ENCODE peak calls at places on chromosomes 1 and 21, in five cellular contexts. D is activated naive CD4-positive, alpha-beta T cell treated with anti-CD3 and anti-CD28 coated beads, Interleukin-2, amount 50 U/mL, for 72 hours; X is left cardiac atrium; A is Right ventricle myocardium superior; C is pancreas. K is an unnamed sample.
A peak's percentile ranks its signal among the peaks of the same experiment; 100 is the strongest.

GRCh38 chr1:38778051-38778450 is 81.5 kb downstream of the RRAGC start:
- ATAC-seq in D (no peak), X (no peak), A (no peak), C (no peak), K (no peak)

GRCh38 chr1:149899460-149900284 is at the start of gene BOLA1:
- ATAC-seq in D (peak; percentile 98), X (peak; percentile 99), A (peak; percentile 100), C (peak; percentile 99), K (peak; percentile 99)

GRCh38 chr1:41698916-41699860 is 214.7 kb upstream of the EDN2 start:
- ATAC-seq in D (peak; percentile 31), X (peak; percentile 70), A (no peak), C (no peak), K (peak; percentile 93)

GRCh38 chr1:27589841-27590426 is 14.0 kb downstream of the AHDC1 start:
- ATAC-seq in D (no peak), X (peak; percentile 45), A (peak; percentile 24), C (peak; percentile 32), K (no peak)

GRCh38 chr1:21539933-21540332 is 30.7 kb downstream of the ALPL start:
- ATAC-seq in D (no peak), X (peak; percentile 24), A (peak; percentile 50), C (no peak), K (no peak)

GRCh38 chr1:213783273-213783672 is 204.5 kb upstream of the PROX1 start:
- ATAC-seq in D (no peak), X (no peak), A (no peak), C (no peak), K (no peak)

GRCh38 chr1:153288634-153289275 is 24.0 kb downstream of the PGLYRP3 start:
- ATAC-seq in D (peak; percentile 47), X (no peak), A (no peak), C (no peak), K (no peak)

GRCh38 chr21:37531402-37532042 is 164.9 kb downstream of the DYRK1A start:
- ATAC-seq in D (no peak), X (peak; percentile 87), A (peak; percentile 94), C (peak; percentile 62), K (no peak)

GRCh38 chr1:114505148-114505561 is 5.8 kb downstream of the TRIM33 start:
- ATAC-seq in D (peak; percentile 45), X (no peak), A (no peak), C (no peak), K (peak; percentile 41)

GRCh38 chr1:6198646-6199297 is 623 bp downstream of the RPL22 start:
- ATAC-seq in D (peak; percentile 22), X (peak; percentile 12), A (peak; percentile 4), C (peak; percentile 28), K (peak; percentile 27)

GRCh38 chr1:176187001-176187400 is 20.1 kb downstream of the COP1 start:
- ATAC-seq in D (peak; percentile 39), X (no peak), A (no peak), C (no peak), K (no peak)

GRCh38 chr1:184822267-184822666 is 67.6 kb upstream of the EDEM3 start:
- ATAC-seq in D (no peak), X (no peak), A (no peak), C (no peak), K (no peak)

GRCh38 chr21:25573409-25574206 is 33.7 kb downstream of the MRPL39 start:
- ATAC-seq in D (peak; percentile 71), X (peak; percentile 34), A (no peak), C (peak; percentile 40), K (peak; percentile 57)

GRCh38 chr1:154970631-154971340 is at the start of gene SHC1:
- ATAC-seq in D (no peak), X (peak; percentile 59), A (peak; percentile 55), C (no peak), K (no peak)

GRCh38 chr1:154492115-154492514 is 9.9 kb upstream of the TDRD10 start:
- ATAC-seq in D (peak; percentile 20), X (no peak), A (no peak), C (no peak), K (peak; percentile 63)

GRCh38 chr1:38657441-38657840 is 202.1 kb downstream of the RRAGC start:
- ATAC-seq in D (no peak), X (no peak), A (no peak), C (no peak), K (no peak)

GRCh38 chr1:97174039-97174704 is 452.6 kb downstream of the PTBP2 start:
- ATAC-seq in D (no peak), X (no peak), A (no peak), C (no peak), K (no peak)

GRCh38 chr1:52665173-52666020 is 32.4 kb downstream of the SHISAL2A start:
- ATAC-seq in D (no peak), X (no peak), A (no peak), C (peak; percentile 25), K (no peak)

GRCh38 chr1:80893140-80893539 is 907.6 kb upstream of the ADGRL2 start:
- ATAC-seq in D (no peak), X (no peak), A (no peak), C (no peak), K (no peak)

GRCh38 chr1:226994357-226995063 is 54.4 kb downstream of the COQ8A start:
- ATAC-seq in D (no peak), X (no peak), A (no peak), C (no peak), K (no peak)

GRCh38 chr1:244665771-244666217 is 12.9 kb downstream of the DESI2 start:
- ATAC-seq in D (peak; percentile 16), X (peak; percentile 47), A (peak; percentile 56), C (no peak), K (no peak)

GRCh38 chr1:8144318-8144717 is 118.2 kb upstream of the ERRFI1 start:
- ATAC-seq in D (no peak), X (no peak), A (no peak), C (no peak), K (no peak)

GRCh38 chr1:46520063-46520911 is 30.7 kb downstream of the DMBX1 start:
- ATAC-seq in D (no peak), X (peak; percentile 31), A (no peak), C (no peak), K (no peak)

GRCh38 chr1:178470411-178470960 is 26.3 kb downstream of the CLEC20A start:
- ATAC-seq in D (no peak), X (no peak), A (no peak), C (peak; percentile 69), K (no peak)

GRCh38 chr1:6794164-6794563 is 8.9 kb downstream of the CAMTA1 start:
- ATAC-seq in D (no peak), X (no peak), A (no peak), C (no peak), K (no peak)

GRCh38 chr1:92848201-92848600 is 16.4 kb downstream of the RPL5 start:
- ATAC-seq in D (no peak), X (no peak), A (no peak), C (peak; percentile 60), K (no peak)

GRCh38 chr1:229130028-229130668 is 140.8 kb upstream of the RAB4A start:
- ATAC-seq in D (peak; percentile 10), X (peak; percentile 53), A (peak; percentile 62), C (peak; percentile 57), K (peak; percentile 11)

GRCh38 chr1:109385417-109385816 is 12.3 kb downstream of the SORT1 start:
- ATAC-seq in D (no peak), X (peak; percentile 88), A (peak; percentile 84), C (peak; percentile 74), K (no peak)

GRCh38 chr1:175861641-175862367 is 118.4 kb upstream of the TNR start:
- ATAC-seq in D (no peak), X (no peak), A (no peak), C (no peak), K (no peak)

K was measured in activated T-helper 17 cell treated with anti-CD3 and anti-CD28 coated beads, Interleukin-2, amount 50 U/mL, for 72 hours.